ENCODE peak calls at places on chromosomes 2 and 18, in four cellular contexts. M is activated CD8-positive, alpha-beta memory T cell treated with anti-CD3 and anti-CD28 coated beads, Interleukin-2, amount 50 U/mL, for 48 hours; O is left lung; W is NCI-H1105. U is an unnamed sample.

GRCh38 chr2:128367601-128368359 is 49.1 kb upstream of the HS6ST1 start:
- DNase-seq in M (no peak), O (no peak), W (no peak), U (no peak)

GRCh38 chr2:85181093-85181685 is 48.0 kb downstream of the TCF7L1 start:
- DNase-seq in M (no peak), O (no peak), W (peak; percentile 13), U (no peak)

GRCh38 chr18:24003903-24004640 is 10.5 kb upstream of the TTC39C start:
- DNase-seq in M (no peak), O (no peak), W (no peak), U (no peak)

GRCh38 chr2:22110244-22110651 is 986.5 kb downstream of the TDRD15 start:
- DNase-seq in M (no peak), O (no peak), W (no peak), U (no peak)

GRCh38 chr2:7014201-7014640 is 97.0 kb downstream of the RNF144A start:
- DNase-seq in M (no peak), O (no peak), W (no peak), U (peak; percentile 21)

GRCh38 chr2:161208527-161209139 is 48.4 kb downstream of the TANK start:
- DNase-seq in M (no peak), O (no peak), W (no peak), U (no peak)

GRCh38 chr2:1974391-1974790 is 230.1 kb upstream of the PXDN start:
- DNase-seq in M (no peak), O (no peak), W (no peak), U (no peak)

GRCh38 chr2:211216221-211216620 is 659.8 kb downstream of the CPS1 start:
- DNase-seq in M (no peak), O (no peak), W (no peak), U (no peak)

GRCh38 chr2:179132076-179132475 is 82.1 kb upstream of the CCDC141 start:
- DNase-seq in M (no peak), O (no peak), W (no peak), U (no peak)

U was measured in germinal center.